ENCODE peak calls at places on chromosomes 11 and 22, in four cellular contexts. One of them, this sample, is unnamed.

GRCh38 chr11:18527512-18527911 is 770 bp upstream of the TSG101 start:
- DNase-seq in NCI-H1930: no peak
- DNase-seq in adipocyte: peak
- DNase-seq in stimulated activated CD4-positive, alpha-beta T cell treated with anti-CD3 and anti-CD28 coated beads, Interleukin-15, amount 100 ng/mL, for 48 hours: no peak
- DNase-seq in this sample: no peak

GRCh38 chr11:125166347-125166841 is 1.8 kb downstream of the PKNOX2 start:
- DNase-seq in adipocyte: peak
- DNase-seq in stimulated activated CD4-positive, alpha-beta T cell treated with anti-CD3 and anti-CD28 coated beads, Interleukin-15, amount 100 ng/mL, for 48 hours: no peak
- DNase-seq in NCI-H1930: no peak
- DNase-seq in this sample: peak

GRCh38 chr11:2975594-2975993 is 16.5 kb downstream of the NAP1L4 start:
- DNase-seq in NCI-H1930: no peak
- DNase-seq in adipocyte: peak
- DNase-seq in stimulated activated CD4-positive, alpha-beta T cell treated with anti-CD3 and anti-CD28 coated beads, Interleukin-15, amount 100 ng/mL, for 48 hours: no peak
- DNase-seq in this sample: no peak

GRCh38 chr11:3220101-3220500 is 1.5 kb upstream of the MRGPRG start:
- DNase-seq in adipocyte: no peak
- DNase-seq in stimulated activated CD4-positive, alpha-beta T cell treated with anti-CD3 and anti-CD28 coated beads, Interleukin-15, amount 100 ng/mL, for 48 hours: no peak
- DNase-seq in NCI-H1930: no peak
- DNase-seq in this sample: no peak

GRCh38 chr11:43756575-43756974 is 76.0 kb downstream of the HSD17B12 start:
- DNase-seq in stimulated activated CD4-positive, alpha-beta T cell treated with anti-CD3 and anti-CD28 coated beads, Interleukin-15, amount 100 ng/mL, for 48 hours: no peak
- DNase-seq in NCI-H1930: no peak
- DNase-seq in adipocyte: peak
- DNase-seq in this sample: no peak

GRCh38 chr11:70032943-70033710 is 45.0 kb upstream of the ANO1 start:
- DNase-seq in NCI-H1930: no peak
- DNase-seq in stimulated activated CD4-positive, alpha-beta T cell treated with anti-CD3 and anti-CD28 coated beads, Interleukin-15, amount 100 ng/mL, for 48 hours: no peak
- DNase-seq in adipocyte: no peak
- DNase-seq in this sample: no peak

GRCh38 chr22:33597274-33597985 is 322.8 kb downstream of the LARGE1 start:
- DNase-seq in adipocyte: no peak
- DNase-seq in stimulated activated CD4-positive, alpha-beta T cell treated with anti-CD3 and anti-CD28 coated beads, Interleukin-15, amount 100 ng/mL, for 48 hours: no peak
- DNase-seq in NCI-H1930: no peak
- DNase-seq in this sample: no peak

GRCh38 chr22:39631857-39632256 is 61.3 kb downstream of the CACNA1I start:
- DNase-seq in adipocyte: no peak
- DNase-seq in stimulated activated CD4-positive, alpha-beta T cell treated with anti-CD3 and anti-CD28 coated beads, Interleukin-15, amount 100 ng/mL, for 48 hours: no peak
- DNase-seq in NCI-H1930: no peak
- DNase-seq in this sample: no peak

GRCh38 chr11:2835768-2836150 is 49.8 kb downstream of the CDKN1C start:
- DNase-seq in stimulated activated CD4-positive, alpha-beta T cell treated with anti-CD3 and anti-CD28 coated beads, Interleukin-15, amount 100 ng/mL, for 48 hours: no peak
- DNase-seq in adipocyte: no peak
- DNase-seq in NCI-H1930: no peak
- DNase-seq in this sample: no peak

GRCh38 chr11:109422755-109423113 is 744 bp downstream of the C11orf87 start:
- DNase-seq in adipocyte: peak
- DNase-seq in NCI-H1930: no peak
- DNase-seq in stimulated activated CD4-positive, alpha-beta T cell treated with anti-CD3 and anti-CD28 coated beads, Interleukin-15, amount 100 ng/mL, for 48 hours: no peak
- DNase-seq in this sample: no peak

GRCh38 chr22:19718255-19719054 is 4.2 kb downstream of the SEPTIN5 start:
- DNase-seq in NCI-H1930: no peak
- DNase-seq in adipocyte: no peak
- DNase-seq in stimulated activated CD4-positive, alpha-beta T cell treated with anti-CD3 and anti-CD28 coated beads, Interleukin-15, amount 100 ng/mL, for 48 hours: no peak
- DNase-seq in this sample: no peak

GRCh38 chr11:134037093-134037908 is 31.6 kb upstream of the JAM3 start:
- DNase-seq in NCI-H1930: peak
- DNase-seq in stimulated activated CD4-positive, alpha-beta T cell treated with anti-CD3 and anti-CD28 coated beads, Interleukin-15, amount 100 ng/mL, for 48 hours: no peak
- DNase-seq in adipocyte: peak
- DNase-seq in this sample: peak

GRCh38 chr11:124897681-124898680 is at the start of gene ROBO4:
- DNase-seq in NCI-H1930: no peak
- DNase-seq in stimulated activated CD4-positive, alpha-beta T cell treated with anti-CD3 and anti-CD28 coated beads, Interleukin-15, amount 100 ng/mL, for 48 hours: no peak
- DNase-seq in adipocyte: peak
- DNase-seq in this sample: no peak

GRCh38 chr22:25193548-25193947 is 6.1 kb upstream of the CRYBB3 start:
- DNase-seq in NCI-H1930: no peak
- DNase-seq in stimulated activated CD4-positive, alpha-beta T cell treated with anti-CD3 and anti-CD28 coated beads, Interleukin-15, amount 100 ng/mL, for 48 hours: no peak
- DNase-seq in adipocyte: peak
- DNase-seq in this sample: no peak

GRCh38 chr22:19880786-19881569 is 26.3 kb upstream of the GNB1L start:
- DNase-seq in stimulated activated CD4-positive, alpha-beta T cell treated with anti-CD3 and anti-CD28 coated beads, Interleukin-15, amount 100 ng/mL, for 48 hours: no peak
- DNase-seq in adipocyte: peak
- DNase-seq in NCI-H1930: no peak
- DNase-seq in this sample: peak